ENCODE peak calls at places on chromosomes 4 and X, in ten cellular contexts. R is heart left ventricle, L is SK-N-SH, X is tibial artery, Q is esophagus squamous epithelium, O is PC-3, N is thyroid gland, A is uterus, I is body of pancreas, B is cardiac muscle cell. D is an unnamed sample.

GRCh38 chr4:186067757-186068385 is 1.1 kb upstream of the TLR3 start:
- DNase-seq in B (peak), I (peak), R (no peak), A (peak), X (peak), N (peak), O (peak), Q (peak), L (peak), D (no peak)

GRCh38 chr4:140374130-140374477 is 658 bp downstream of the SCOC start:
- DNase-seq in N (no peak), L (no peak), X (no peak), Q (no peak), I (no peak), O (peak), R (no peak), B (no peak), A (no peak), D (peak)

GRCh38 chrX:87578978-87579377 is 61.4 kb downstream of the KLHL4 start:
- DNase-seq in N (no peak), B (no peak), X (no peak), O (peak), Q (no peak), A (no peak), R (no peak), I (no peak), L (no peak), D (no peak)

GRCh38 chr4:19521151-19521550 is 730.6 kb upstream of the SLIT2 start:
- DNase-seq in A (no peak), Q (no peak), I (no peak), O (no peak), B (no peak), N (no peak), L (no peak), X (no peak), R (no peak), D (no peak)

GRCh38 chrX:72107320-72107719 is 24.4 kb downstream of the RTL5 start:
- DNase-seq in R (no peak), X (no peak), L (peak), Q (no peak), A (no peak), B (no peak), I (no peak), O (peak), N (no peak), D (peak)

GRCh38 chr4:35463251-35463952 is 780.9 kb downstream of the ARAP2 start:
- DNase-seq in N (no peak), R (peak), X (no peak), Q (no peak), O (no peak), A (no peak), B (no peak), L (no peak), I (no peak), D (no peak)

GRCh38 chrX:20067709-20068315 is 48.9 kb downstream of the MAP7D2 start:
- DNase-seq in Q (peak), X (peak), L (peak), O (peak), I (peak), A (peak), R (peak), B (no peak), N (peak), D (peak)

GRCh38 chr4:176271749-176272148 is 2.7 kb upstream of the ASB5 start:
- DNase-seq in X (no peak), B (no peak), R (no peak), I (no peak), O (peak), Q (no peak), L (no peak), A (no peak), N (no peak), D (no peak)

GRCh38 chr4:168592676-168593075 is 95.8 kb downstream of the PALLD start:
- DNase-seq in I (no peak), L (no peak), O (no peak), Q (no peak), R (no peak), X (no peak), B (no peak), A (no peak), N (no peak), D (no peak)

GRCh38 chr4:23972805-23973204 is 83.0 kb upstream of the PPARGC1A start:
- DNase-seq in O (no peak), R (no peak), L (no peak), N (no peak), X (no peak), B (no peak), A (no peak), Q (no peak), I (no peak), D (no peak)

GRCh38 chr4:23969635-23970034 is 79.8 kb upstream of the PPARGC1A start:
- DNase-seq in N (no peak), A (no peak), L (no peak), I (no peak), B (no peak), X (no peak), O (no peak), R (no peak), Q (no peak), D (no peak)

GRCh38 chr4:23970193-23970850 is 80.5 kb upstream of the PPARGC1A start:
- DNase-seq in X (no peak), O (no peak), Q (no peak), N (no peak), I (no peak), B (no peak), A (no peak), R (no peak), L (no peak), D (no peak)

GRCh38 chr4:23976423-23976822 is 86.6 kb upstream of the PPARGC1A start:
- DNase-seq in L (no peak), N (no peak), I (no peak), B (no peak), R (no peak), X (no peak), A (no peak), O (no peak), Q (no peak), D (no peak)

DNA sequence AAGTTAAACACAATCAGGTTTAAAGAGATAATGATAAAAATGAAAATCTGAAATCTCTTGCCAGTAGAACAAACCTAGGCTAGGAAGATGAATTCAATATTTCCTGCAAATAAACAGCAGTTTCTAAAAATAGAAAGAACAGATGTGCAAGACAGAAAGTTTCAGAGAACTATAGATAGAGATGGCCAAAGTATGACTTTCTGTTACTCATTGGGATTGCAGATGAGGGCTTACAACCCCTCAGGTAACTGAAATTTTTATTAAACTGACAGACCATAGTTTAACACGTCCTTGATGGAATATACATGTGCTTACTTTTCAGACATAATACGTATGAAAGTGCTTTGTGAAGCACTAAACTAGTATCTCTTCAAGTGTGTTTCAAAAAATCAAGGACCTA is 82.4 kb upstream of the PPARGC1A start:
- DNase-seq in A (no peak), R (no peak), L (no peak), O (no peak), N (no peak), B (no peak), Q (no peak), I (no peak), X (no peak), D (no peak)
- TF ChIP-seq CTCF in A (no peak), R (no peak), L (no peak), O (no peak), N (no peak), B (no peak), Q (no peak), I (no peak), X (no peak), D (no peak)

GRCh38 chr4:23234716-23235115 is 542.0 kb downstream of the GBA3 start:
- DNase-seq in I (no peak), N (no peak), B (no peak), O (peak), L (no peak), Q (no peak), R (no peak), X (no peak), A (no peak), D (no peak)

GRCh38 chr4:23232987-23233386 is 540.2 kb downstream of the GBA3 start:
- DNase-seq in N (no peak), O (peak), R (no peak), X (no peak), I (no peak), B (no peak), Q (no peak), A (no peak), L (no peak), D (peak)

GRCh38 chr4:23233596-23233995 is 540.9 kb downstream of the GBA3 start:
- DNase-seq in I (no peak), O (no peak), N (no peak), Q (no peak), A (no peak), L (no peak), B (no peak), X (no peak), R (no peak), D (no peak)

GRCh38 chr4:23235613-23236390 is 543.1 kb downstream of the GBA3 start:
- DNase-seq in O (no peak), A (no peak), R (no peak), L (no peak), N (peak), I (peak), B (peak), X (no peak), Q (no peak), D (no peak)

GRCh38 chr4:23234018-23234417 is 541.3 kb downstream of the GBA3 start:
- DNase-seq in B (no peak), R (no peak), L (no peak), O (no peak), A (no peak), Q (no peak), I (no peak), N (no peak), X (no peak), D (no peak)
- H3K27ac ChIP-seq in B (no peak), R (no peak), L (no peak), O (no peak), A (no peak), Q (no peak), I (no peak), N (no peak), X (no peak), D (no peak)

DNA sequence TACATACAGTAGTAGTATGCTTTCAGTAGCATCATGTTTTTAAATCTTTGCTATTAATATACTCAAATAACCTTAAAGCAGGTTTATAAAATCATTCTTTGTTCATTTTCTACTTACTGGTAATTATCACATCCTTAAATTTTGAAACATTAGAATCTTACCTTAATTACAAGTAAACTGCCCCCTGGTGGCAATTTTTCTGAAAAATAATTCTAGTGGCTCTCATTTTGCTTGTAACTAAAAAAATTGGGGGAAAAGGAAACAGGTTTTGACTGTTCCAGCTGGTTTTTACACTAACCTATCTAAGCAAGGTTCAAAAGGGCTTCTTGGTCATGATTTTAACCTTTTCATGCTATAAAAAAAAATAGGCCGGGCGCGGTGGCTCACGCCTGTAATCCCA is 18.5 kb upstream of the DCAF4L1 start:
- DNase-seq in O (peak), A (no peak), N (no peak), I (no peak), Q (no peak), B (peak), R (no peak), X (no peak), L (peak), D (peak)
- TF ChIP-seq CTCF in O (peak), A (no peak), N (peak), I (no peak), Q (no peak), B (peak), R (peak), X (no peak), L (peak), D (peak)

DNA sequence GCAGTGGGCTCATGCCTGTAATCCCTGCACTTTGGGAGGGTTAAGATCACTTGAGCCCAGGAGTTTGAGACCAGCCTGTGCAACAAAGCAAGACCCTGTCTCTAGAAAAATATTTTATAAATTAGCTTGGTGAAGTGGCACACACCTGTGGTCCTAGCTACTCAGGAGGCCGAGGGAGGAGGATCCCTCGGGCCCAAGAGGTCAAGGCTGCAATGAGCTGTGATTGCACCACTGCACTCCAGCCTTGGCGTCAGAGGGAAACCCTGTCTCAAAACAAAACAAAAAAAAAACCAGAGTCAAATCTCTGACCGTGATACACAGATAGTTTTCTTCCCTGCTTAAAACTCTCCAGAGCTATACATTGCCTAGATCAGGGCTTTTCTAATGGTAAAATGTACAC is 53.5 kb downstream of the CHST7 start:
- DNase-seq in O (no peak), X (no peak), R (no peak), A (no peak), Q (no peak), L (no peak), I (no peak), B (no peak), N (no peak), D (no peak)
- H3K27ac ChIP-seq in O (no peak), X (no peak), R (no peak), A (peak), Q (peak), L (no peak), I (no peak), B (no peak), N (no peak), D (no peak)

GRCh38 chr4:177441061-177441802 is 1.0 kb downstream of the AGA start:
- DNase-seq in N (no peak), B (no peak), X (no peak), I (no peak), R (no peak), L (peak), O (no peak), A (no peak), Q (no peak), D (no peak)
- TF ChIP-seq CTCF in N (no peak), B (peak), X (no peak), I (no peak), R (no peak), L (peak), O (no peak), A (no peak), Q (no peak), D (no peak)

DNA sequence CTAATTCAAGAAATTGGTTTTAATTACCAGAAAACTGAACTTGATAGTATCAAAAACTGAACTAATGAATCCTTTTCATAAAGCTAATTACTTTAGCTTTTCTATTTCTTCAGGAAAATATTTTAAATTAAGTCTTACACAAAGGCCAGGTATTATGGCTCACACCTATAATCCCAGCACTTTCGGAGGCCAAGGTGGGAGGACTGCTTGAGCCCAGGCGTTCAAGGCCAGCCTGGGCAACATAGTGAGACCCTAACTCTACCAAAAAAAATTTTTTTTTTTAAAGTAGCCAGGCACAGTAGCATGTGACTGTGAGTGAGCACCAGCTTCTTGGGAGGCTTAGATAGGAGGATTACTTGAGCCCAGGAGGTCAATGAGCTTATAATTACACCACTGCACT is 19.1 kb downstream of the CNOT6L start:
- DNase-seq in R (no peak), X (no peak), O (no peak), B (no peak), A (no peak), N (no peak), I (no peak), Q (no peak), L (no peak), D (no peak)
- H3K27ac ChIP-seq in R (peak), X (no peak), O (no peak), B (no peak), A (peak), N (peak), I (no peak), Q (peak), L (no peak), D (no peak)